ENCODE peak calls at places on chromosomes 4 and X, in eight cellular contexts. One of them, this sample, is unnamed.

GRCh38 chr4:27368781-27369180 is 508.1 kb downstream of the STIM2 start:
- DNase-seq in mucosa of descending colon: no peak
- DNase-seq in heart left ventricle: no peak
- DNase-seq in tibial artery: no peak
- DNase-seq in AG04450: no peak
- DNase-seq in left ventricle myocardium inferior: no peak
- DNase-seq in upper lobe of left lung: no peak
- DNase-seq in GM12865: no peak
- DNase-seq in this sample: no peak

GRCh38 chr4:38013461-38014366 is 53.5 kb downstream of the PTTG2 start:
- DNase-seq in mucosa of descending colon: no peak
- DNase-seq in heart left ventricle: peak; percentile 85
- DNase-seq in tibial artery: peak; percentile 90
- DNase-seq in AG04450: no peak
- DNase-seq in left ventricle myocardium inferior: peak; percentile 76
- DNase-seq in upper lobe of left lung: peak; percentile 31
- DNase-seq in GM12865: no peak
- DNase-seq in this sample: peak; percentile 74

GRCh38 chr4:95547708-95548471 is 883 bp downstream of the UNC5C start:
- DNase-seq in mucosa of descending colon: peak; percentile 4
- DNase-seq in heart left ventricle: peak; percentile 43
- DNase-seq in tibial artery: peak; percentile 71
- DNase-seq in AG04450: no peak
- DNase-seq in left ventricle myocardium inferior: peak; percentile 25
- DNase-seq in upper lobe of left lung: no peak
- DNase-seq in GM12865: peak; percentile 2
- DNase-seq in this sample: peak; percentile 23

GRCh38 chr4:6890358-6890757 is 19.3 kb upstream of the TBC1D14 start:
- DNase-seq in mucosa of descending colon: no peak
- DNase-seq in heart left ventricle: no peak
- DNase-seq in tibial artery: no peak
- DNase-seq in AG04450: no peak
- DNase-seq in left ventricle myocardium inferior: no peak
- DNase-seq in upper lobe of left lung: no peak
- DNase-seq in GM12865: no peak
- DNase-seq in this sample: no peak

GRCh38 chr4:74395633-74396032 is 30.7 kb downstream of the EREG start:
- DNase-seq in mucosa of descending colon: peak; percentile 35
- DNase-seq in heart left ventricle: no peak
- DNase-seq in tibial artery: no peak
- DNase-seq in AG04450: no peak
- DNase-seq in left ventricle myocardium inferior: no peak
- DNase-seq in upper lobe of left lung: no peak
- DNase-seq in GM12865: no peak
- DNase-seq in this sample: no peak

GRCh38 chr4:15636818-15637217 is 18.3 kb downstream of the FBXL5 start:
- DNase-seq in mucosa of descending colon: no peak
- DNase-seq in heart left ventricle: no peak
- DNase-seq in tibial artery: no peak
- DNase-seq in AG04450: no peak
- DNase-seq in left ventricle myocardium inferior: no peak
- DNase-seq in upper lobe of left lung: no peak
- DNase-seq in GM12865: no peak
- DNase-seq in this sample: no peak

GRCh38 chrX:153968754-153969124 is 2.9 kb downstream of the HCFC1 start:
- DNase-seq in mucosa of descending colon: no peak
- DNase-seq in heart left ventricle: no peak
- DNase-seq in tibial artery: no peak
- DNase-seq in AG04450: no peak
- DNase-seq in left ventricle myocardium inferior: no peak
- DNase-seq in upper lobe of left lung: peak; percentile 19
- DNase-seq in GM12865: peak; percentile 48
- DNase-seq in this sample: no peak

GRCh38 chr4:128517739-128518510 is 230.3 kb upstream of the PGRMC2 start:
- DNase-seq in mucosa of descending colon: peak; percentile 22
- DNase-seq in heart left ventricle: peak; percentile 67
- DNase-seq in tibial artery: peak; percentile 84
- DNase-seq in AG04450: peak; percentile 95
- DNase-seq in left ventricle myocardium inferior: peak; percentile 40
- DNase-seq in upper lobe of left lung: peak; percentile 39
- DNase-seq in GM12865: peak; percentile 91
- DNase-seq in this sample: peak; percentile 38

GRCh38 chr4:142126890-142127497 is 490.6 kb downstream of the IL15 start:
- DNase-seq in mucosa of descending colon: peak; percentile 86
- DNase-seq in heart left ventricle: peak; percentile 37
- DNase-seq in tibial artery: no peak
- DNase-seq in AG04450: peak; percentile 58
- DNase-seq in left ventricle myocardium inferior: no peak
- DNase-seq in upper lobe of left lung: peak; percentile 38
- DNase-seq in GM12865: peak; percentile 77
- DNase-seq in this sample: no peak

GRCh38 chr4:138576684-138577083 is 334.5 kb upstream of the SLC7A11 start:
- DNase-seq in mucosa of descending colon: peak; percentile 3
- DNase-seq in heart left ventricle: no peak
- DNase-seq in tibial artery: no peak
- DNase-seq in AG04450: peak; percentile 34
- DNase-seq in left ventricle myocardium inferior: no peak
- DNase-seq in upper lobe of left lung: no peak
- DNase-seq in GM12865: peak; percentile 47
- DNase-seq in this sample: no peak

GRCh38 chrX:40809210-40809609 is 73.9 kb upstream of the MED14 start:
- DNase-seq in mucosa of descending colon: no peak
- DNase-seq in heart left ventricle: no peak
- DNase-seq in tibial artery: no peak
- DNase-seq in AG04450: no peak
- DNase-seq in left ventricle myocardium inferior: no peak
- DNase-seq in upper lobe of left lung: no peak
- DNase-seq in GM12865: no peak
- DNase-seq in this sample: no peak

GRCh38 chr4:186755550-186756519 is 32.2 kb upstream of the FAT1 start:
- DNase-seq in mucosa of descending colon: peak; percentile 38
- DNase-seq in heart left ventricle: no peak
- DNase-seq in tibial artery: no peak
- DNase-seq in AG04450: no peak
- DNase-seq in left ventricle myocardium inferior: no peak
- DNase-seq in upper lobe of left lung: no peak
- DNase-seq in GM12865: no peak
- DNase-seq in this sample: no peak

GRCh38 chr4:162782778-162783507 is 383.7 kb downstream of the NAF1 start:
- DNase-seq in mucosa of descending colon: no peak
- DNase-seq in heart left ventricle: no peak
- DNase-seq in tibial artery: no peak
- DNase-seq in AG04450: no peak
- DNase-seq in left ventricle myocardium inferior: no peak
- DNase-seq in upper lobe of left lung: no peak
- DNase-seq in GM12865: no peak
- DNase-seq in this sample: no peak

GRCh38 chrX:71991164-71991563 is 80.5 kb downstream of the NHSL2 start:
- DNase-seq in mucosa of descending colon: no peak
- DNase-seq in heart left ventricle: no peak
- DNase-seq in tibial artery: no peak
- DNase-seq in AG04450: no peak
- DNase-seq in left ventricle myocardium inferior: no peak
- DNase-seq in upper lobe of left lung: no peak
- DNase-seq in GM12865: no peak
- DNase-seq in this sample: no peak

GRCh38 chr4:1080432-1080831 is 32.9 kb downstream of the RNF212 start:
- DNase-seq in mucosa of descending colon: no peak
- DNase-seq in heart left ventricle: no peak
- DNase-seq in tibial artery: no peak
- DNase-seq in AG04450: no peak
- DNase-seq in left ventricle myocardium inferior: no peak
- DNase-seq in upper lobe of left lung: no peak
- DNase-seq in GM12865: no peak
- DNase-seq in this sample: no peak

GRCh38 chr4:1766336-1767057 is 26.6 kb upstream of the FGFR3 start:
- DNase-seq in mucosa of descending colon: no peak
- DNase-seq in heart left ventricle: no peak
- DNase-seq in tibial artery: no peak
- DNase-seq in AG04450: no peak
- DNase-seq in left ventricle myocardium inferior: no peak
- DNase-seq in upper lobe of left lung: peak; percentile 44
- DNase-seq in GM12865: no peak
- DNase-seq in this sample: no peak

GRCh38 chrX:105975382-105975781 is 63.1 kb downstream of the SERPINA7 start:
- DNase-seq in mucosa of descending colon: peak; percentile 3
- DNase-seq in heart left ventricle: no peak
- DNase-seq in tibial artery: no peak
- DNase-seq in AG04450: no peak
- DNase-seq in left ventricle myocardium inferior: no peak
- DNase-seq in upper lobe of left lung: no peak
- DNase-seq in GM12865: no peak
- DNase-seq in this sample: no peak

GRCh38 chrX:147853701-147854100 is 58.0 kb upstream of the FMR1 start:
- DNase-seq in mucosa of descending colon: no peak
- DNase-seq in heart left ventricle: no peak
- DNase-seq in tibial artery: no peak
- DNase-seq in AG04450: no peak
- DNase-seq in left ventricle myocardium inferior: no peak
- DNase-seq in upper lobe of left lung: no peak
- DNase-seq in GM12865: no peak
- DNase-seq in this sample: no peak

GRCh38 chrX:86504297-86504696 is 356.0 kb downstream of the DACH2 start:
- DNase-seq in mucosa of descending colon: no peak
- DNase-seq in heart left ventricle: no peak
- DNase-seq in tibial artery: no peak
- DNase-seq in AG04450: no peak
- DNase-seq in left ventricle myocardium inferior: no peak
- DNase-seq in upper lobe of left lung: no peak
- DNase-seq in GM12865: no peak
- DNase-seq in this sample: no peak

DNA sequence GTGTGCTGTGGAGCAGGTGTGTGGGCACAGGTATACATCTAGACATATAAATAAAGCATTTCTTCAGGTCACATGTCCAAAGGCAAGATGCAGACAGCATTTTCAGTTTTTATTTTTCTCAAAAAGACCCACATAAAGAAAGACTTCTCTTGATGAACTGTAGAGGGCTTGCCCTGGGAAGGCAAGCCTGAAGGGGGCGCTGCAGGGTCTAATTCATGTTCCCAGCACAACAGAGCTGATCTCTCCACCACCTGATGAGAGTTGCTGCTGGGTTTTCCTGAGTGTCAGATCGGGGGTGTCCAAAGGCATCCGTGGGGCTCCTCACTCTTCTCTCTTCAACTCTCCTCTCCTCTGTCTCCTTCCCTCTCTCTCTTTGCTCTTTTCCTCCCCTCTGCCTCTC is 26.6 kb downstream of the ADRA2C start:
- DNase-seq in mucosa of descending colon: peak; percentile 36
- DNase-seq in heart left ventricle: no peak
- DNase-seq in tibial artery: no peak
- DNase-seq in AG04450: no peak
- DNase-seq in left ventricle myocardium inferior: no peak
- DNase-seq in upper lobe of left lung: no peak
- DNase-seq in GM12865: no peak
- DNase-seq in this sample: no peak
- TF ChIP-seq CTCF in mucosa of descending colon: no peak
- TF ChIP-seq CTCF in heart left ventricle: peak; percentile 15
- TF ChIP-seq CTCF in tibial artery: no peak
- TF ChIP-seq CTCF in AG04450: no peak
- TF ChIP-seq CTCF in left ventricle myocardium inferior: no peak
- TF ChIP-seq CTCF in upper lobe of left lung: no peak
- TF ChIP-seq CTCF in GM12865: peak; percentile 17
- TF ChIP-seq CTCF in this sample: no peak

GRCh38 chrX:23766650-23767551 is 16.1 kb upstream of the SAT1 start:
- DNase-seq in mucosa of descending colon: no peak
- DNase-seq in heart left ventricle: no peak
- DNase-seq in tibial artery: no peak
- DNase-seq in AG04450: no peak
- DNase-seq in left ventricle myocardium inferior: no peak
- DNase-seq in upper lobe of left lung: no peak
- DNase-seq in GM12865: no peak
- DNase-seq in this sample: no peak
- H3K4me3 ChIP-seq in mucosa of descending colon: no peak overlapping the region
- H3K4me3 ChIP-seq in heart left ventricle: no peak overlapping the region
- H3K4me3 ChIP-seq in tibial artery: no peak overlapping the region
- H3K4me3 ChIP-seq in AG04450: no peak overlapping the region
- H3K4me3 ChIP-seq in left ventricle myocardium inferior: no peak overlapping the region
- H3K4me3 ChIP-seq in upper lobe of left lung: no peak overlapping the region
- H3K4me3 ChIP-seq in GM12865: no peak overlapping the region
- H3K4me3 ChIP-seq in this sample: no peak overlapping the region

DNA sequence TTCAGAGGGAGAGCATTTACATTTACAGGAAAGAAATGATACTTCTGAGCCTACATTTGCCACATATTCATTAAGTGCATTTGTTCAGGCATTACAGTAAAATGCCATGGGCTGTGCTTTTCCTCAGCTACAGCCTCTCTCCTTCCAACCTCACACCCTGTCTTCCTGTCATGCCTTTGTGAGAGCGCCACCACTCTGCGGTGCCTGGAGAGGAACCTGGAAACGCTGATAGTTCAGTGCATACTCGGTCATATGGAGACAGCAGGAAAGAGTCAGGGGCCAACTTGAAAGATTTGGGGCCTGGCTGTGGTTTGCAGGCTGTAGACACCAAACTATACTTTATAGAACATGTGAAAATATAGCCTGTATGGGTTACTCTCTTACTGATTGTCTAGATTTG is 40.5 kb downstream of the NFKB1 start:
- DNase-seq in mucosa of descending colon: peak; percentile 30
- DNase-seq in heart left ventricle: no peak
- DNase-seq in tibial artery: no peak
- DNase-seq in AG04450: no peak
- DNase-seq in left ventricle myocardium inferior: no peak
- DNase-seq in upper lobe of left lung: peak; percentile 31
- DNase-seq in GM12865: peak; percentile 33
- DNase-seq in this sample: no peak
- TF ChIP-seq CTCF in mucosa of descending colon: no peak
- TF ChIP-seq CTCF in heart left ventricle: no peak
- TF ChIP-seq CTCF in tibial artery: no peak
- TF ChIP-seq CTCF in AG04450: no peak
- TF ChIP-seq CTCF in left ventricle myocardium inferior: no peak
- TF ChIP-seq CTCF in upper lobe of left lung: no peak
- TF ChIP-seq CTCF in GM12865: peak; percentile 7
- TF ChIP-seq CTCF in this sample: no peak

GRCh38 chrX:119757979-119758681 is at the start of gene SOWAHD:
- DNase-seq in mucosa of descending colon: peak; percentile 76
- DNase-seq in heart left ventricle: peak; percentile 59
- DNase-seq in tibial artery: peak; percentile 69
- DNase-seq in AG04450: no peak
- DNase-seq in left ventricle myocardium inferior: peak; percentile 38
- DNase-seq in upper lobe of left lung: peak; percentile 62
- DNase-seq in GM12865: peak; percentile 60
- DNase-seq in this sample: peak; percentile 34

GRCh38 chrX:119757646-119757978 is 776 bp upstream of the SOWAHD start:
- DNase-seq in mucosa of descending colon: no peak
- DNase-seq in heart left ventricle: no peak
- DNase-seq in tibial artery: no peak
- DNase-seq in AG04450: no peak
- DNase-seq in left ventricle myocardium inferior: no peak
- DNase-seq in upper lobe of left lung: no peak
- DNase-seq in GM12865: no peak
- DNase-seq in this sample: no peak

GRCh38 chrX:119758682-119759332 is 419 bp downstream of the SOWAHD start:
- DNase-seq in mucosa of descending colon: peak; percentile 53
- DNase-seq in heart left ventricle: peak; percentile 34
- DNase-seq in tibial artery: no peak
- DNase-seq in AG04450: no peak
- DNase-seq in left ventricle myocardium inferior: peak; percentile 13
- DNase-seq in upper lobe of left lung: no peak
- DNase-seq in GM12865: peak; percentile 46
- DNase-seq in this sample: no peak

GRCh38 chrX:119755981-119756533 is 2.3 kb upstream of the SOWAHD start:
- DNase-seq in mucosa of descending colon: peak; percentile 38
- DNase-seq in heart left ventricle: no peak
- DNase-seq in tibial artery: no peak
- DNase-seq in AG04450: peak; percentile 29
- DNase-seq in left ventricle myocardium inferior: no peak
- DNase-seq in upper lobe of left lung: peak; percentile 34
- DNase-seq in GM12865: peak; percentile 92
- DNase-seq in this sample: no peak

GRCh38 chrX:119756926-119757635 is 1.3 kb upstream of the SOWAHD start:
- DNase-seq in mucosa of descending colon: peak; percentile 29
- DNase-seq in heart left ventricle: no peak
- DNase-seq in tibial artery: no peak
- DNase-seq in AG04450: no peak
- DNase-seq in left ventricle myocardium inferior: no peak
- DNase-seq in upper lobe of left lung: no peak
- DNase-seq in GM12865: peak; percentile 70
- DNase-seq in this sample: no peak
- H3K4me3 ChIP-seq in mucosa of descending colon: no peak overlapping the region
- H3K4me3 ChIP-seq in heart left ventricle: no peak overlapping the region
- H3K4me3 ChIP-seq in tibial artery: no peak overlapping the region
- H3K4me3 ChIP-seq in AG04450: no peak overlapping the region
- H3K4me3 ChIP-seq in left ventricle myocardium inferior: no peak overlapping the region
- H3K4me3 ChIP-seq in upper lobe of left lung: no peak overlapping the region
- H3K4me3 ChIP-seq in GM12865: peak overlapping the region; percentile 62
- H3K4me3 ChIP-seq in this sample: no peak overlapping the region